ENCODE peak calls at places on chromosomes 11 and 22, in six cellular contexts. D, K, Y, N, V and J are unnamed samples.

GRCh38 chr11:117230286-117230961 is 1.4 kb downstream of the PCSK7 start:
- DNase-seq in D (no peak), K (no peak), Y (no peak), N (peak; percentile 4), V (no peak), J (no peak)

GRCh38 chr11:12330491-12331231 is 46.7 kb upstream of the PARVA start:
- DNase-seq in D (no peak), K (no peak), Y (no peak), N (no peak), V (peak; percentile 80), J (peak; percentile 19)

GRCh38 chr22:49238181-49239141 is 589.2 kb downstream of the BRD1 start:
- DNase-seq in D (peak; percentile 23), K (no peak), Y (no peak), N (no peak), V (no peak), J (no peak)

GRCh38 chr11:70610561-70610960 is 212.2 kb downstream of the CTTN start:
- DNase-seq in D (no peak), K (no peak), Y (no peak), N (no peak), V (no peak), J (no peak)

GRCh38 chr11:72081856-72082255 is 1.2 kb downstream of the LRRC51 start:
- DNase-seq in D (no peak), K (no peak), Y (no peak), N (peak; percentile 46), V (no peak), J (no peak)

GRCh38 chr11:73916435-73916834 is 34.4 kb upstream of the DNAJB13 start:
- DNase-seq in D (no peak), K (no peak), Y (no peak), N (no peak), V (no peak), J (no peak)

GRCh38 chr11:8810331-8811301 is 100.4 kb upstream of the AKIP1 start:
- DNase-seq in D (peak; percentile 92), K (peak; percentile 91), Y (no peak), N (peak; percentile 35), V (peak; percentile 18), J (peak; percentile 82)

GRCh38 chr11:40166892-40167291 is 1292.6 kb downstream of the LRRC4C start:
- DNase-seq in D (no peak), K (no peak), Y (no peak), N (no peak), V (no peak), J (peak; percentile 50)

GRCh38 chr11:14500181-14500651 is 605 bp upstream of the COPB1 start:
- DNase-seq in D (peak; percentile 48), K (peak; percentile 62), Y (peak; percentile 31), N (peak; percentile 32), V (peak; percentile 46), J (peak; percentile 75)